ENCODE peak calls at places on chromosomes 2 and 18, in four cellular contexts. E, J, V and Q are unnamed samples.

GRCh38 chr2:180829261-180829660 is 151.1 kb upstream of the UBE2E3 start:
- DNase-seq in E (no peak), J (peak; percentile 66), V (no peak), Q (peak; percentile 20)

GRCh38 chr2:160715428-160715827 is 221.8 kb upstream of the RBMS1 start:
- DNase-seq in E (no peak), J (no peak), V (no peak), Q (no peak)

GRCh38 chr2:39805936-39806608 is 27.0 kb upstream of the THUMPD2 start:
- DNase-seq in E (no peak), J (peak; percentile 39), V (no peak), Q (no peak)

GRCh38 chr18:48922801-48923730 is 27.7 kb downstream of the SMAD7 start:
- DNase-seq in E (no peak), J (peak; percentile 49), V (peak; percentile 74), Q (no peak)

GRCh38 chr2:226791056-226791486 is 8.5 kb downstream of the IRS1 start:
- DNase-seq in E (no peak), J (peak; percentile 50), V (peak; percentile 80), Q (no peak)

GRCh38 chr2:114754907-114755563 is 312.6 kb downstream of the DPP10 start:
- DNase-seq in E (no peak), J (peak; percentile 1), V (no peak), Q (no peak)

GRCh38 chr2:100283724-100284501 is 38.4 kb downstream of the LONRF2 start:
- DNase-seq in E (no peak), J (no peak), V (no peak), Q (no peak)

GRCh38 chr18:62506495-62507143 is 16.2 kb upstream of the ZCCHC2 start:
- DNase-seq in E (no peak), J (no peak), V (no peak), Q (no peak)

GRCh38 chr2:30181176-30181575 is 34.4 kb downstream of the YPEL5 start:
- DNase-seq in E (no peak), J (no peak), V (no peak), Q (no peak)

GRCh38 chr2:10352972-10353371 is 50.3 kb downstream of the HPCAL1 start:
- DNase-seq in E (no peak), J (no peak), V (no peak), Q (no peak)

GRCh38 chr2:203070615-203071547 is 56.2 kb downstream of the NBEAL1 start:
- DNase-seq in E (no peak), J (no peak), V (no peak), Q (no peak)